ENCODE peak calls at places on chromosomes 5 and 9, in five cellular contexts. R is hepatocyte, T is RWPE1, K is GM03348, J is H9. F is an unnamed sample.

GRCh38 chr5:107671742-107672211 is 1.0 kb upstream of the EFNA5 start:
- DNase-seq in R (peak; percentile 62), K (peak; percentile 50), J (peak; percentile 58), T (peak; percentile 87), F (peak; percentile 70)

GRCh38 chr5:114411380-114411931 is 49.6 kb downstream of the KCNN2 start:
- DNase-seq in J (no peak), R (peak; percentile 19), K (no peak), T (no peak), F (no peak)

GRCh38 chr9:37953775-37954437 is 50.0 kb upstream of the SLC25A51 start:
- DNase-seq in R (peak; percentile 48), T (peak; percentile 95), K (peak; percentile 87), J (no peak), F (peak; percentile 99)

GRCh38 chr5:15797116-15797515 is 297.1 kb downstream of the FBXL7 start:
- DNase-seq in J (no peak), T (no peak), R (no peak), K (no peak), F (no peak)

GRCh38 chr5:154962494-154962893 is 21.6 kb downstream of the MRPL22 start:
- DNase-seq in K (peak; percentile 7), J (no peak), T (peak; percentile 90), R (no peak), F (peak; percentile 51)

GRCh38 chr5:170408866-170409265 is 19.7 kb upstream of the KCNMB1 start:
- DNase-seq in R (no peak), K (no peak), J (no peak), T (no peak), F (no peak)

GRCh38 chr9:127876764-127877562 is 512 bp downstream of the AK1 start:
- DNase-seq in T (peak; percentile 31), R (no peak), K (peak; percentile 40), J (no peak), F (peak; percentile 31)

GRCh38 chr9:128528445-128529160 is 23.8 kb upstream of the SPTAN1 start:
- DNase-seq in J (no peak), T (no peak), K (no peak), R (no peak), F (peak; percentile 60)

GRCh38 chr9:37529111-37529510 is 43.4 kb downstream of the POLR1E start:
- DNase-seq in J (no peak), K (no peak), T (peak; percentile 42), R (no peak), F (no peak)

GRCh38 chr5:141919218-141920129 is 4.2 kb upstream of the DELE1 start:
- DNase-seq in K (no peak), R (peak; percentile 40), T (no peak), J (no peak), F (no peak)

GRCh38 chr9:121945281-121945680 is 147.8 kb downstream of the TTLL11 start:
- DNase-seq in K (no peak), T (no peak), R (no peak), J (no peak), F (peak; percentile 47)

GRCh38 chr9:137067860-137068538 is 2.4 kb downstream of the SAPCD2 start:
- DNase-seq in T (peak; percentile 90), K (peak; percentile 86), R (peak; percentile 86), J (peak; percentile 92), F (peak; percentile 75)

GRCh38 chr5:177546262-177546741 is 8.1 kb downstream of the FAM193B start:
- DNase-seq in K (peak; percentile 86), T (peak; percentile 99), J (no peak), R (peak; percentile 74), F (peak; percentile 98)

GRCh38 chr5:52560366-52560765 is 227.3 kb upstream of the ITGA1 start:
- DNase-seq in T (peak; percentile 20), K (peak; percentile 5), R (peak; percentile 22), J (no peak), F (peak; percentile 6)

GRCh38 chr9:137740311-137740710 is 121.5 kb downstream of the EHMT1 start:
- DNase-seq in K (peak; percentile 33), R (peak; percentile 66), J (no peak), T (no peak), F (no peak)

GRCh38 chr5:81181576-81182316 is 51.4 kb upstream of the CKMT2 start:
- DNase-seq in K (no peak), R (no peak), J (no peak), T (no peak), F (no peak)

GRCh38 chr9:133492061-133493021 is 13.4 kb upstream of the SLC2A6 start:
- DNase-seq in R (no peak), K (no peak), T (peak; percentile 45), J (no peak), F (no peak)

GRCh38 chr5:181203842-181204560 is 995 bp downstream of the TRIM7 start:
- DNase-seq in K (no peak), J (peak; percentile 67), R (no peak), T (peak; percentile 72), F (peak; percentile 38)

GRCh38 chr9:84315278-84315877 is 25.2 kb downstream of the SLC28A3 start:
- DNase-seq in T (peak; percentile 74), K (peak; percentile 75), R (peak; percentile 70), J (peak; percentile 55), F (peak; percentile 66)

GRCh38 chr5:60576425-60576824 is 123.5 kb downstream of the DEPDC1B start:
- DNase-seq in K (no peak), J (no peak), T (no peak), R (no peak), F (no peak)

GRCh38 chr9:116002181-116002580 is 151.4 kb upstream of the PAPPA start:
- DNase-seq in K (no peak), T (no peak), R (no peak), J (no peak), F (no peak)

GRCh38 chr9:69206047-69206446 is 32.0 kb downstream of the TJP2 start:
- DNase-seq in K (no peak), R (no peak), J (no peak), T (no peak), F (no peak)

GRCh38 chr5:150247726-150248125 is 41.8 kb downstream of the CAMK2A start:
- DNase-seq in T (no peak), K (no peak), J (no peak), R (no peak), F (no peak)

GRCh38 chr9:132078369-132079356 is 1.0 kb downstream of the MED27 start:
- DNase-seq in K (peak; percentile 22), T (peak; percentile 64), J (no peak), R (peak; percentile 19), F (peak; percentile 80)

GRCh38 chr9:114091711-114092110 is 7.4 kb downstream of the KIF12 start:
- DNase-seq in T (no peak), J (no peak), K (no peak), R (no peak), F (no peak)

GRCh38 chr5:93330506-93330905 is 250.5 kb downstream of the NR2F1-AS1 start:
- DNase-seq in K (no peak), T (peak; percentile 79), R (no peak), J (no peak), F (no peak)

GRCh38 chr9:4620881-4621555 is 41.1 kb upstream of the PLPP6 start:
- DNase-seq in T (no peak), K (peak; percentile 44), R (no peak), J (no peak), F (peak; percentile 43)

GRCh38 chr5:122756263-122756911 is 18.5 kb upstream of the SNX2 start:
- DNase-seq in J (no peak), R (no peak), K (peak; percentile 70), T (peak; percentile 66), F (peak; percentile 74)

GRCh38 chr5:77774981-77775772 is 962 bp downstream of the TBCA start:
- DNase-seq in R (no peak), J (no peak), K (no peak), T (peak; percentile 29), F (no peak)

GRCh38 chr5:83029912-83030311 is 47.3 kb downstream of the TMEM167A start:
- DNase-seq in T (no peak), R (no peak), K (peak; percentile 27), J (no peak), F (peak; percentile 40)

GRCh38 chr9:90013778-90014177 is 409.0 kb downstream of the GADD45G start:
- DNase-seq in K (no peak), R (no peak), J (no peak), T (no peak), F (no peak)

F was measured in EL.